ENCODE peak calls at places on chromosomes 11 and 22, in nine cellular contexts. L is prostate gland; I is colonic mucosa; T is astrocyte; R is mucosa of descending colon; F is RWPE2; Z is lower lobe of right lung; C is left lung; X is naive thymus-derived CD4-positive, alpha-beta T cell. P is an unnamed sample. For H3K9me3, the result is how much of the 10 kb centered on the place peaks cover.

GRCh38 chr11:128970598-128971190 is 28.0 kb upstream of the TP53AIP1 start:
- DNase-seq in Z (no peak), T (no peak), F (no peak), I (no peak), L (no peak), C (no peak), R (no peak), X (no peak), P (no peak)

GRCh38 chr22:27564806-27565205 is 236.8 kb downstream of the MN1 start:
- DNase-seq in F (no peak), L (no peak), T (no peak), I (no peak), C (no peak), R (no peak), X (no peak), Z (no peak), P (no peak)

GRCh38 chr11:119218141-119218878 is 12.2 kb downstream of the CBL start:
- DNase-seq in L (no peak), X (no peak), C (no peak), I (no peak), F (no peak), T (peak), Z (no peak), R (no peak), P (no peak)

GRCh38 chr22:30208631-30209603 is 37.6 kb downstream of the LIF start:
- DNase-seq in R (no peak), I (peak), Z (no peak), C (peak), L (no peak), F (no peak), T (peak), X (no peak), P (no peak)

GRCh38 chr11:9600651-9601040 is 27.2 kb downstream of the WEE1 start:
- DNase-seq in T (peak), L (no peak), Z (no peak), I (no peak), R (no peak), C (no peak), X (no peak), F (no peak), P (no peak)

GRCh38 chr11:73384871-73385692 is 8.9 kb downstream of the RELT start:
- DNase-seq in X (no peak), T (no peak), I (peak), F (no peak), L (no peak), Z (peak), R (peak), C (peak), P (no peak)

GRCh38 chr11:8604078-8604723 is 10.2 kb upstream of the STK33 start:
- DNase-seq in T (peak), I (peak), L (no peak), C (peak), R (peak), Z (peak), F (peak), X (no peak), P (no peak)

GRCh38 chr22:36486619-36487384 is 5.4 kb upstream of the TXN2 start:
- DNase-seq in F (no peak), R (no peak), C (peak), T (no peak), X (peak), L (peak), I (peak), Z (no peak), P (peak)

GRCh38 chr22:39279170-39279850 is 34.5 kb upstream of the PDGFB start:
- DNase-seq in C (no peak), X (no peak), T (no peak), L (no peak), F (no peak), R (no peak), I (no peak), Z (no peak), P (no peak)

GRCh38 chr11:47152126-47152952 is 24.3 kb downstream of the ARFGAP2 start:
- DNase-seq in I (no peak), L (no peak), T (no peak), C (no peak), R (no peak), X (no peak), F (no peak), Z (no peak), P (no peak)

GRCh38 chr22:41542224-41542623 is 2.0 kb downstream of the POLR3H start:
- DNase-seq in R (no peak), L (no peak), C (no peak), I (no peak), Z (no peak), F (no peak), T (no peak), X (no peak), P (no peak)

GRCh38 chr11:5922749-5923426 is 19.2 kb upstream of the OR56A3 start:
- DNase-seq in X (no peak), I (no peak), R (no peak), T (no peak), C (no peak), Z (no peak), F (no peak), L (no peak), P (no peak)

GRCh38 chr11:5923789-5924188 is 18.3 kb upstream of the OR56A3 start:
- DNase-seq in X (no peak), Z (no peak), I (no peak), C (no peak), F (no peak), R (no peak), T (no peak), L (no peak), P (no peak)

GRCh38 chr11:5928811-5929210 is 13.2 kb upstream of the OR56A3 start:
- DNase-seq in F (no peak), L (no peak), T (no peak), I (no peak), X (no peak), C (no peak), R (no peak), Z (no peak), P (no peak)

GRCh38 chr11:5928269-5928668 is 13.8 kb upstream of the OR56A3 start:
- DNase-seq in Z (no peak), X (no peak), C (no peak), R (no peak), I (no peak), T (no peak), F (no peak), L (no peak), P (no peak)

DNA sequence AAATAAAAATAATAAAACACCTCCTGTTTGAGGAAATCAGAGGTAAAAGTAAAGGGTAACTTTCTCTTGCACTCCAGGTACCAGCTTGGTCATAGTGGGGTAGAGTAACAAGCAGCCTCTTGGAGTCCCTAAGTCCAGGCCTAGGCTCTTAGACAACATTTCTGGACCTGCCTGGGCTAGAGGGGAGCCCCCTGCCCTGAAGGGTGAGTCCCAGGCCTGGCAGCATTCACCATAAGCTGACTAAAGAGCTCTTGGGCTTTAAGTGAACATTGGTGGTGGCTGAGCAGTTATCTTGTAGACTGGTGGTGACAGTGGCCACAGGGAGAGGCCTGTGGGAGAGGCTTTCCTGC is 18.6 kb upstream of the OR56A3 start:
- DNase-seq in C (no peak), X (no peak), L (no peak), T (no peak), F (no peak), Z (no peak), R (no peak), I (no peak), P (no peak)
- H3K9me3 ChIP-seq in C (under half), X (under half), L (under half), T (under half), F (under half), Z (under half), R (under half), I (under half), P (under half)

GRCh38 chr22:47396105-47396504 is 633.7 kb downstream of the TBC1D22A start:
- DNase-seq in Z (no peak), L (no peak), I (no peak), X (no peak), F (no peak), C (no peak), T (no peak), R (no peak), P (no peak)
- H3K9me3 ChIP-seq in Z (under half), L (under half), I (under half), X (under half), F (under half), C (under half), T (under half), R (under half), P (under half)

DNA sequence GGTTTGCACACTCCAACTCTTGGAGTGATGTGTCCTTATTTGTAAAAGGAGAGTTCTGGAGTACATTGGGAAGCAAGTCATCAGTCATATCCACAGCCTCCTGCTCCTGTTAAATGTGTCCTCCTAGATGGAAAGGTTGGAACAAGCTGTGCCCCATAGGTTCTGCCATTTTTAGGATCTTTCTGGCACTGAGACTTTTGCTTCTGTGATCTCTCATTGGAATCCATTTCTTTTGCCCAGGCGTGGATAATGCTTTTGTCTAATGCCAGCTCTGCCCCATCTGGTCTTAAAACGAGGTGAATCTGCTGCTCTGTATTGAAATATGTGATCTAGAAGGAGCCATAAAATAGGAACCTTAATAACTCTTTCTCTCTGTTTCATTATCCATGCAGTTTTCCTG is 66.4 kb downstream of the ZBTB16 start:
- DNase-seq in I (no peak), F (no peak), T (no peak), R (no peak), L (no peak), Z (no peak), C (no peak), X (no peak), P (no peak)
- H3K9me3 ChIP-seq in I (under half), F (under half), T (under half), R (under half), L (under half), Z (under half), C (under half), X (under half), P (under half)

DNA sequence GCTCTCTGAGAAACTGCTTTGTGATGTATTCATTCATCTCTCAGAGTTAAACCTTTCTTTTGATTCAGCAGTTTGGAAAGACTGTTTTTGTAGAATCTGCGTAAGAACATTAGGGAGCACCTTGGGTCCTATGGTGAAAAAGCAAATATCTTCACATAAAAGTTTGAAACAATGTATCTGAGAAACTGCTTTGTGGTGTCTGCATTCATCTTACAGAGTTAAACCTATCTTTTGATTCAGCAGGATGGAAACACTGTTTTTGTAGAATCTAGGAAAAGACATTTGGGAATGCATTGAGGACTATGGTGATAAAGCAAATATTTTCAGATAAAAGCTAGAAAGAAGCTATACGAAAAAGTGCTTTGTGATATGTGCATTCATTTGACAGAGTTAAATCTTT is 361.3 kb downstream of the OR4C45 start:
- DNase-seq in T (no peak), L (no peak), C (no peak), I (no peak), R (no peak), X (no peak), F (no peak), Z (no peak), P (no peak)
- H3K9me3 ChIP-seq in T (under half), L (under half), C (half or more), I (under half), R (half or more), X (under half), F (under half), Z (half or more), P (under half)

GRCh38 chr22:16563555-16564520 is 28.8 kb downstream of the CCT8L2 start:
- DNase-seq in C (peak), I (no peak), Z (peak), X (no peak), F (peak), L (no peak), T (no peak), R (no peak), P (no peak)
- H3K9me3 ChIP-seq in C (under half), I (under half), Z (under half), X (under half), F (under half), L (under half), T (under half), R (under half), P (under half)

GRCh38 chr11:55172734-55173415 is 89.1 kb upstream of the TRIM48 start:
- DNase-seq in F (peak), X (no peak), T (no peak), I (no peak), C (peak), L (no peak), R (no peak), Z (no peak), P (no peak)
- H3K9me3 ChIP-seq in F (under half), X (under half), T (under half), I (under half), C (half or more), L (under half), R (half or more), Z (under half), P (under half)

GRCh38 chr22:49887074-49887471 is 31.2 kb downstream of the ALG12 start:
- DNase-seq in T (no peak), C (no peak), X (no peak), L (no peak), Z (no peak), I (no peak), R (no peak), F (no peak), P (no peak)
- H3K9me3 ChIP-seq in T (under half), C (under half), X (under half), L (under half), Z (under half), I (under half), R (under half), F (under half), P (under half)

P was measured in T-helper 17 cell.